ENCODE peak calls at places on chromosome 11, in six cellular contexts. One of them, this sample, is unnamed.

GRCh38 chr11:14585438-14585837 is 58.2 kb upstream of the PDE3B start:
- DNase-seq in CD8-positive, alpha-beta T cell: no peak
- DNase-seq in EL: no peak
- DNase-seq in non-pigmented ciliary epithelial cell: no peak
- DNase-seq in NCI-H460: no peak
- DNase-seq in EH: no peak
- DNase-seq in this sample: no peak

GRCh38 chr11:2098691-2099522 is 40.3 kb downstream of the IGF2 start:
- DNase-seq in CD8-positive, alpha-beta T cell: no peak
- DNase-seq in EL: no peak
- DNase-seq in non-pigmented ciliary epithelial cell: no peak
- DNase-seq in NCI-H460: no peak
- DNase-seq in EH: no peak
- DNase-seq in this sample: no peak

GRCh38 chr11:110349109-110349996 is 52.9 kb upstream of the RDX start:
- DNase-seq in CD8-positive, alpha-beta T cell: no peak
- DNase-seq in EL: no peak
- DNase-seq in non-pigmented ciliary epithelial cell: no peak
- DNase-seq in NCI-H460: no peak
- DNase-seq in EH: no peak
- DNase-seq in this sample: peak

GRCh38 chr11:121129362-121130340 is 28.6 kb downstream of the TECTA start:
- DNase-seq in CD8-positive, alpha-beta T cell: no peak
- DNase-seq in EL: no peak
- DNase-seq in non-pigmented ciliary epithelial cell: no peak
- DNase-seq in NCI-H460: no peak
- DNase-seq in EH: no peak
- DNase-seq in this sample: no peak

GRCh38 chr11:80082386-80082785 is 641.6 kb upstream of the TENM4 start:
- DNase-seq in CD8-positive, alpha-beta T cell: no peak
- DNase-seq in EL: no peak
- DNase-seq in non-pigmented ciliary epithelial cell: no peak
- DNase-seq in NCI-H460: no peak
- DNase-seq in EH: no peak
- DNase-seq in this sample: no peak

GRCh38 chr11:2460540-2461252 is 15.9 kb downstream of the KCNQ1 start:
- DNase-seq in CD8-positive, alpha-beta T cell: no peak
- DNase-seq in EL: no peak
- DNase-seq in non-pigmented ciliary epithelial cell: no peak
- DNase-seq in NCI-H460: no peak
- DNase-seq in EH: no peak
- DNase-seq in this sample: no peak

GRCh38 chr11:22634897-22635629 is 9.4 kb upstream of the FANCF start:
- DNase-seq in CD8-positive, alpha-beta T cell: no peak
- DNase-seq in EL: peak
- DNase-seq in non-pigmented ciliary epithelial cell: no peak
- DNase-seq in NCI-H460: no peak
- DNase-seq in EH: peak
- DNase-seq in this sample: peak

GRCh38 chr11:34255101-34255500 is 102.7 kb downstream of the ABTB2 start:
- DNase-seq in CD8-positive, alpha-beta T cell: no peak
- DNase-seq in EL: no peak
- DNase-seq in non-pigmented ciliary epithelial cell: no peak
- DNase-seq in NCI-H460: no peak
- DNase-seq in EH: no peak
- DNase-seq in this sample: no peak

GRCh38 chr11:30171661-30172060 is 59.2 kb upstream of the FSHB start:
- DNase-seq in CD8-positive, alpha-beta T cell: no peak
- DNase-seq in EL: no peak
- DNase-seq in non-pigmented ciliary epithelial cell: no peak
- DNase-seq in NCI-H460: no peak
- DNase-seq in EH: no peak
- DNase-seq in this sample: no peak

GRCh38 chr11:45161252-45162063 is 15.0 kb downstream of the PRDM11 start:
- DNase-seq in CD8-positive, alpha-beta T cell: no peak
- DNase-seq in EL: no peak
- DNase-seq in non-pigmented ciliary epithelial cell: no peak
- DNase-seq in NCI-H460: no peak
- DNase-seq in EH: no peak
- DNase-seq in this sample: no peak

GRCh38 chr11:23727821-23728220 is 769.0 kb upstream of the LUZP2 start:
- DNase-seq in CD8-positive, alpha-beta T cell: no peak
- DNase-seq in EL: peak
- DNase-seq in non-pigmented ciliary epithelial cell: peak
- DNase-seq in NCI-H460: peak
- DNase-seq in EH: peak
- DNase-seq in this sample: peak

GRCh38 chr11:93194673-93195291 is 3.0 kb downstream of the SLC36A4 start:
- DNase-seq in CD8-positive, alpha-beta T cell: no peak
- DNase-seq in EL: no peak
- DNase-seq in non-pigmented ciliary epithelial cell: no peak
- DNase-seq in NCI-H460: no peak
- DNase-seq in EH: no peak
- DNase-seq in this sample: no peak

GRCh38 chr11:121435132-121435531 is 17.0 kb upstream of the SORL1 start:
- DNase-seq in CD8-positive, alpha-beta T cell: no peak
- DNase-seq in EL: no peak
- DNase-seq in non-pigmented ciliary epithelial cell: no peak
- DNase-seq in NCI-H460: no peak
- DNase-seq in EH: no peak
- DNase-seq in this sample: no peak

GRCh38 chr11:120335596-120335927 is 651 bp upstream of the ARHGEF12 start:
- DNase-seq in CD8-positive, alpha-beta T cell: no peak
- DNase-seq in EL: no peak
- DNase-seq in non-pigmented ciliary epithelial cell: no peak
- DNase-seq in NCI-H460: no peak
- DNase-seq in EH: no peak
- DNase-seq in this sample: no peak

GRCh38 chr11:129283141-129283540 is 91.0 kb upstream of the ARHGAP32 start:
- DNase-seq in CD8-positive, alpha-beta T cell: no peak
- DNase-seq in EL: no peak
- DNase-seq in non-pigmented ciliary epithelial cell: no peak
- DNase-seq in NCI-H460: no peak
- DNase-seq in EH: no peak
- DNase-seq in this sample: no peak

GRCh38 chr11:62981743-62982142 is 3.0 kb downstream of the SLC22A6 start:
- DNase-seq in CD8-positive, alpha-beta T cell: no peak
- DNase-seq in EL: no peak
- DNase-seq in non-pigmented ciliary epithelial cell: no peak
- DNase-seq in NCI-H460: no peak
- DNase-seq in EH: no peak
- DNase-seq in this sample: no peak

GRCh38 chr11:110297726-110298297 is 1.4 kb upstream of the RDX start:
- DNase-seq in CD8-positive, alpha-beta T cell: no peak
- DNase-seq in EL: no peak
- DNase-seq in non-pigmented ciliary epithelial cell: no peak
- DNase-seq in NCI-H460: no peak
- DNase-seq in EH: no peak
- DNase-seq in this sample: no peak

GRCh38 chr11:131041331-131042040 is 125.2 kb upstream of the SNX19 start:
- DNase-seq in CD8-positive, alpha-beta T cell: no peak
- DNase-seq in EL: no peak
- DNase-seq in non-pigmented ciliary epithelial cell: no peak
- DNase-seq in NCI-H460: no peak
- DNase-seq in EH: peak
- DNase-seq in this sample: no peak

GRCh38 chr11:9850224-9850895 is 186.5 kb downstream of the SWAP70 start:
- DNase-seq in CD8-positive, alpha-beta T cell: no peak
- DNase-seq in EL: no peak
- DNase-seq in non-pigmented ciliary epithelial cell: no peak
- DNase-seq in NCI-H460: no peak
- DNase-seq in EH: peak
- DNase-seq in this sample: no peak

GRCh38 chr11:72869845-72870244 is 55.6 kb downstream of the ATG16L2 start:
- DNase-seq in CD8-positive, alpha-beta T cell: no peak
- DNase-seq in EL: no peak
- DNase-seq in non-pigmented ciliary epithelial cell: no peak
- DNase-seq in NCI-H460: no peak
- DNase-seq in EH: no peak
- DNase-seq in this sample: no peak